ENCODE peak calls at places on chromosome 5, in ten cellular contexts. E is tibial nerve, F is IMR-90, A is colonic mucosa, Z is upper lobe of left lung, J is brain microvascular endothelial cell, C is mucosa of descending colon, N is fibroblast of lung, B is stomach, V is HL-60. W is an unnamed sample.

GRCh38 chr5:112923148-112923917 is 1.3 kb upstream of the REEP5 start:
- DNase-seq in N (no peak), E (no peak), V (peak; percentile 78), Z (no peak), F (no peak), B (no peak), A (no peak), C (peak; percentile 25), J (no peak), W (no peak)

GRCh38 chr5:122775713-122776084 is 819 bp downstream of the SNX2 start:
- DNase-seq in J (no peak), A (no peak), Z (no peak), E (no peak), N (peak; percentile 10), B (no peak), V (peak; percentile 31), C (peak; percentile 15), F (no peak), W (no peak)

GRCh38 chr5:43075319-43076293 is 35.5 kb upstream of the ANXA2R start:
- DNase-seq in E (no peak), A (no peak), N (no peak), B (no peak), F (no peak), Z (no peak), C (no peak), V (no peak), J (peak; percentile 82), W (no peak)

GRCh38 chr5:150618188-150618587 is 22.3 kb upstream of the SYNPO start:
- DNase-seq in Z (peak; percentile 90), A (no peak), E (no peak), N (peak; percentile 37), J (no peak), F (no peak), B (peak; percentile 64), V (no peak), C (no peak), W (no peak)

GRCh38 chr5:129511291-129511690 is 51.2 kb downstream of the ADAMTS19 start:
- DNase-seq in A (no peak), N (peak; percentile 29), E (no peak), J (no peak), B (no peak), V (no peak), F (no peak), Z (no peak), C (no peak), W (no peak)

GRCh38 chr5:96338624-96339023 is 94.4 kb downstream of the PCSK1 start:
- DNase-seq in Z (no peak), V (no peak), J (no peak), C (peak; percentile 55), E (peak; percentile 37), F (no peak), A (peak; percentile 56), N (no peak), B (peak; percentile 75), W (no peak)

GRCh38 chr5:27821681-27822080 is 783.3 kb upstream of the CDH9 start:
- DNase-seq in C (no peak), V (no peak), E (no peak), Z (no peak), A (no peak), B (no peak), J (peak; percentile 30), F (no peak), N (no peak), W (no peak)

GRCh38 chr5:9774472-9775079 is 144.4 kb upstream of the TAS2R1 start:
- DNase-seq in C (peak; percentile 17), V (no peak), F (peak; percentile 84), N (peak; percentile 77), A (no peak), J (peak; percentile 90), B (no peak), E (no peak), Z (no peak), W (no peak)

GRCh38 chr5:59485104-59485503 is 408.4 kb downstream of the PDE4D start:
- DNase-seq in Z (no peak), V (no peak), B (no peak), N (no peak), F (no peak), A (no peak), J (no peak), C (no peak), E (no peak), W (no peak)

GRCh38 chr5:120960510-120960909 is 496.4 kb downstream of the PRR16 start:
- DNase-seq in V (no peak), F (no peak), E (no peak), C (no peak), J (no peak), Z (no peak), B (no peak), N (no peak), A (no peak), W (no peak)

GRCh38 chr5:176133877-176134276 is 104.3 kb upstream of the SIMC1 start:
- DNase-seq in E (no peak), A (no peak), N (no peak), F (no peak), C (no peak), V (no peak), J (no peak), Z (no peak), B (no peak), W (no peak)

GRCh38 chr5:53334431-53334941 is 145.9 kb upstream of the FST start:
- DNase-seq in V (peak; percentile 34), A (no peak), B (no peak), C (no peak), E (no peak), F (peak; percentile 87), J (no peak), N (peak; percentile 85), Z (no peak), W (no peak)

GRCh38 chr5:107364443-107365096 is 306.2 kb downstream of the EFNA5 start:
- DNase-seq in E (no peak), Z (no peak), V (no peak), B (no peak), A (no peak), N (no peak), F (no peak), J (no peak), C (no peak), W (no peak)

GRCh38 chr5:10276691-10277090 is 26.6 kb downstream of the CCT5 start:
- DNase-seq in F (no peak), N (no peak), E (no peak), Z (no peak), B (no peak), A (no peak), V (no peak), C (no peak), J (no peak), W (no peak)

DNA sequence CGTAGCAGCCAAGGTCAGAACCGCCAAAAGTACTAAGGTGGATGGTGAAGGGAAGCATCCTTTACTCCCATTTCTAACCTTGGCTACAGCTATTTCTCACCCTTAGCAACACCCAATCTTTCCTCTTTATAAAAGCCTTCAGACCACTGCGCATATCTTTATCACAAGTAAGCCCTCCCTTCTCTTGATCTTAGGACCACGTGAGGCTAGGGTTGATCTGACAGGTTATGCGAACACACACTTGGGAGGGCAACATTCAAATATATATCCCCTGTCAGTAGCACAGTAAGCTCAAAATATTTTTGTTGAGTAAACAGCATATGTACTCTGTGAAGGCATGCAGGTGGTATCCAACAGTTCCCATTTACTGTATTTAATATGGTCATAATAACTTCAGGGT is 1.5 kb downstream of the ARSB start:
- DNase-seq in E (no peak), F (no peak), N (no peak), C (no peak), V (no peak), A (no peak), J (no peak), B (no peak), Z (no peak), W (no peak)
- H3K4me3 ChIP-seq in E (peak overlapping the region; percentile 90), F (peak overlapping the region; percentile 72), N (peak overlapping the region; percentile 70), C (no peak overlapping the region), V (peak overlapping the region; percentile 62), A (peak overlapping the region; percentile 82), J (peak overlapping the region; percentile 73), B (peak overlapping the region; percentile 92), Z (peak overlapping the region; percentile 87), W (peak overlapping the region; percentile 51)

GRCh38 chr5:4306029-4306428 is 710.4 kb downstream of the IRX1 start:
- DNase-seq in Z (no peak), A (no peak), J (no peak), N (no peak), E (no peak), C (no peak), B (no peak), F (no peak), V (no peak), W (no peak)
- TF ChIP-seq CTCF in Z (no peak), A (no peak), J (no peak), N (no peak), E (no peak), C (no peak), B (no peak), F (no peak), V (no peak), W (no peak)

DNA sequence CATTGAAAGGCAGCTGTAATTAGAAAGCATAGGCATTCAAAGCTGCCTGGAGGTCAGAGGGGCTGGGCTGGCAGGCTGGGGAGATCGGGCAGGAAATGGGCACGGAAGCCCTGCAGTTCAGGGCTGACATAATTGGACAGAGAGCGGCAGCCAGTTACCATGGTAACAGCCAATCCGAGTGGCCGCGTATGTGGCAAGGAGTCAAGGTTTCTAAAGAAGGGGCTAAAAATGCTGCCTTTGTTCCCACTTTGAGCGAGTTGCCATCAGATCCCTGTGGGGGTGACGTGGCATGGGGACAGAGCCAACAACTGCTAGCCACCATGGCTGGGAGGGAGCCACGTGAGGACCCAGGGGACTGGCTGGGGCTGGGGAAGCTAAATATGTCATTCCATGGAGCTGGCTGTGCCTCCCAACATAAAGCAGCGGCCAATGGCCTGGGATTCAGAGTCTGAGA is 44.7 kb upstream of the NDFIP1 start:
- DNase-seq in A (peak; percentile 22), Z (peak; percentile 34), E (peak; percentile 60), N (peak; percentile 77), V (no peak), J (peak; percentile 64), C (peak; percentile 8), B (peak; percentile 39), F (peak; percentile 61), W (no peak)
- H3K4me3 ChIP-seq in A (no peak overlapping the region), Z (peak overlapping the region; percentile 8), E (peak overlapping the region; percentile 17), N (no peak overlapping the region), V (no peak overlapping the region), J (peak overlapping the region; percentile 37), C (no peak overlapping the region), B (no peak overlapping the region), F (peak overlapping the region; percentile 8), W (no peak overlapping the region)

DNA sequence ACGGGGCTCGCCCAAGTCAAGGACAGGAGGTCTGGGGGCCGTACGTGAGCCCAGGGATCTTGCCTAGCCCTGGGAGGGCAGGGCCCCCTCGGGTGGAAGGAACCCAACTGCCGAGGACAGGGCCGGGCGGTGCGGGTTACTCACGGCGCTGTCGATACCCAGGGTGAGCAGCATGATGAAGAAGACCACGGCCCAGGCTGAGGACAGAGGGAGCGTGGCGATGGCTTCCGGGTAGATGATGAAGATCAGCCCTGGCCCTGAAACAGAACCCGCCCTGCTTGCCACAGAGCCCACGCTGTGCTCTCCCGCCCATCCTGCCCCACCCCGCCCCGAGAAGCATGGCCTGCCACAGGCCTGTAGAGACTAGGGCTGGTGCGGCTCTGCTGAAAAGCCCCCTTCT is 34.1 kb downstream of the SLC6A3 start:
- DNase-seq in F (no peak), J (no peak), E (no peak), V (no peak), A (no peak), Z (no peak), N (no peak), B (no peak), C (no peak), W (no peak)
- TF ChIP-seq CTCF in F (no peak), J (no peak), E (no peak), V (no peak), A (no peak), Z (no peak), N (no peak), B (no peak), C (no peak), W (no peak)

GRCh38 chr5:56330167-56330566 is 97.0 kb upstream of the ANKRD55 start:
- DNase-seq in B (no peak), V (no peak), Z (no peak), E (no peak), N (no peak), J (no peak), A (no peak), C (no peak), F (no peak), W (no peak)
- H3K4me3 ChIP-seq in B (no peak overlapping the region), V (no peak overlapping the region), Z (no peak overlapping the region), E (no peak overlapping the region), N (no peak overlapping the region), J (no peak overlapping the region), A (no peak overlapping the region), C (no peak overlapping the region), F (no peak overlapping the region), W (no peak overlapping the region)